ENCODE peak calls at places on chromosomes 12 and 14, in eight cellular contexts. K, L, R, V, P, T, B and Q are unnamed samples.

GRCh38 chr12:51622564-51622963 is 31.5 kb downstream of the SCN8A start:
- DNase-seq in K (peak; percentile 35), L (no peak), R (no peak), V (no peak), P (peak; percentile 25), T (no peak), B (no peak), Q (no peak)

GRCh38 chr12:95762123-95762785 is 28.3 kb downstream of the NTN4 start:
- DNase-seq in K (peak; percentile 31), L (no peak), R (no peak), V (no peak), P (no peak), T (no peak), B (no peak), Q (no peak)

GRCh38 chr14:72591401-72591800 is 302.5 kb downstream of the DPF3 start:
- DNase-seq in K (no peak), L (no peak), R (no peak), V (no peak), P (no peak), T (no peak), B (no peak), Q (no peak)

GRCh38 chr14:22994762-22995275 is 12.5 kb upstream of the AJUBA start:
- DNase-seq in K (peak; percentile 52), L (peak; percentile 67), R (peak; percentile 70), V (peak; percentile 61), P (peak; percentile 61), T (no peak), B (no peak), Q (no peak)

GRCh38 chr14:47917344-47917954 is 242.0 kb upstream of the MDGA2 start:
- DNase-seq in K (peak; percentile 2), L (no peak), R (no peak), V (no peak), P (no peak), T (no peak), B (no peak), Q (no peak)

GRCh38 chr12:127245437-127245836 is 1021.5 kb upstream of the TMEM132C start:
- DNase-seq in K (peak; percentile 63), L (no peak), R (no peak), V (no peak), P (peak; percentile 74), T (no peak), B (no peak), Q (no peak)

GRCh38 chr12:82880442-82880901 is 193.8 kb downstream of the TMTC2 start:
- DNase-seq in K (peak; percentile 35), L (no peak), R (no peak), V (no peak), P (no peak), T (no peak), B (no peak), Q (no peak)

GRCh38 chr14:72975776-72976175 is 49.5 kb downstream of the DCAF4 start:
- DNase-seq in K (no peak), L (no peak), R (no peak), V (no peak), P (no peak), T (no peak), B (no peak), Q (no peak)

GRCh38 chr12:114501474-114501807 is 95.5 kb upstream of the TBX5 start:
- DNase-seq in K (no peak), L (no peak), R (no peak), V (no peak), P (no peak), T (no peak), B (no peak), Q (no peak)

GRCh38 chr12:5267603-5268423 is 164.1 kb upstream of the NTF3 start:
- DNase-seq in K (no peak), L (no peak), R (peak; percentile 20), V (no peak), P (peak; percentile 34), T (no peak), B (no peak), Q (no peak)

GRCh38 chr12:47021298-47021697 is 58.1 kb upstream of the PCED1B start:
- DNase-seq in K (peak; percentile 92), L (no peak), R (no peak), V (no peak), P (peak; percentile 97), T (peak; percentile 54), B (no peak), Q (no peak)

GRCh38 chr12:62192486-62193250 is 67.5 kb upstream of the USP15 start:
- DNase-seq in K (peak; percentile 88), L (peak; percentile 59), R (no peak), V (peak; percentile 54), P (peak; percentile 87), T (peak; percentile 49), B (peak; percentile 15), Q (no peak)

GRCh38 chr12:27521066-27521465 is 2.9 kb upstream of the PPFIBP1 start:
- DNase-seq in K (peak; percentile 95), L (peak; percentile 81), R (no peak), V (no peak), P (no peak), T (no peak), B (peak; percentile 33), Q (no peak)

GRCh38 chr14:54106802-54107377 is 150.3 kb upstream of the BMP4 start:
- DNase-seq in K (peak; percentile 81), L (no peak), R (no peak), V (no peak), P (no peak), T (no peak), B (no peak), Q (no peak)

GRCh38 chr14:71582705-71583104 is 349.5 kb upstream of the RGS6 start:
- DNase-seq in K (peak; percentile 74), L (no peak), R (no peak), V (no peak), P (peak; percentile 75), T (no peak), B (no peak), Q (no peak)

GRCh38 chr12:124759841-124760508 is 103.7 kb downstream of the SCARB1 start:
- DNase-seq in K (no peak), L (no peak), R (no peak), V (peak; percentile 76), P (no peak), T (no peak), B (peak; percentile 50), Q (no peak)

GRCh38 chr14:73973497-73973896 is 23.4 kb downstream of the COQ6 start:
- DNase-seq in K (no peak), L (no peak), R (peak; percentile 18), V (no peak), P (no peak), T (no peak), B (no peak), Q (no peak)

GRCh38 chr12:103901518-103902173 is 28.6 kb upstream of the HSP90B1 start:
- DNase-seq in K (no peak), L (no peak), R (no peak), V (no peak), P (no peak), T (no peak), B (no peak), Q (no peak)

GRCh38 chr12:48023386-48023785 is 19.1 kb upstream of the COL2A1 start:
- DNase-seq in K (no peak), L (no peak), R (peak; percentile 65), V (no peak), P (no peak), T (no peak), B (peak; percentile 70), Q (no peak)

GRCh38 chr12:119649202-119649808 is 18.6 kb upstream of the PRKAB1 start:
- DNase-seq in K (peak; percentile 35), L (no peak), R (no peak), V (no peak), P (no peak), T (no peak), B (no peak), Q (no peak)

GRCh38 chr12:8038659-8039114 is 6.2 kb downstream of the FOXJ2 start:
- DNase-seq in K (peak; percentile 65), L (peak; percentile 87), R (no peak), V (peak; percentile 65), P (peak; percentile 75), T (no peak), B (peak; percentile 62), Q (no peak)

GRCh38 chr14:44112774-44113460 is 394.2 kb downstream of the FSCB start:
- DNase-seq in K (no peak), L (no peak), R (no peak), V (no peak), P (no peak), T (no peak), B (no peak), Q (no peak)
- TF ChIP-seq CTCF in K (no peak), L (no peak), R (no peak), V (no peak), P (no peak), T (no peak), B (no peak), Q (no peak)

GRCh38 chr12:85309180-85309579 is 29.2 kb downstream of the ALX1 start:
- DNase-seq in K (no peak), L (no peak), R (no peak), V (no peak), P (no peak), T (no peak), B (no peak), Q (no peak)

GRCh38 chr12:85310025-85310424 is 30.0 kb downstream of the ALX1 start:
- DNase-seq in K (no peak), L (no peak), R (no peak), V (no peak), P (no peak), T (no peak), B (no peak), Q (no peak)

GRCh38 chr12:85308374-85308773 is 28.4 kb downstream of the ALX1 start:
- DNase-seq in K (no peak), L (no peak), R (no peak), V (no peak), P (no peak), T (no peak), B (no peak), Q (no peak)

DNA sequence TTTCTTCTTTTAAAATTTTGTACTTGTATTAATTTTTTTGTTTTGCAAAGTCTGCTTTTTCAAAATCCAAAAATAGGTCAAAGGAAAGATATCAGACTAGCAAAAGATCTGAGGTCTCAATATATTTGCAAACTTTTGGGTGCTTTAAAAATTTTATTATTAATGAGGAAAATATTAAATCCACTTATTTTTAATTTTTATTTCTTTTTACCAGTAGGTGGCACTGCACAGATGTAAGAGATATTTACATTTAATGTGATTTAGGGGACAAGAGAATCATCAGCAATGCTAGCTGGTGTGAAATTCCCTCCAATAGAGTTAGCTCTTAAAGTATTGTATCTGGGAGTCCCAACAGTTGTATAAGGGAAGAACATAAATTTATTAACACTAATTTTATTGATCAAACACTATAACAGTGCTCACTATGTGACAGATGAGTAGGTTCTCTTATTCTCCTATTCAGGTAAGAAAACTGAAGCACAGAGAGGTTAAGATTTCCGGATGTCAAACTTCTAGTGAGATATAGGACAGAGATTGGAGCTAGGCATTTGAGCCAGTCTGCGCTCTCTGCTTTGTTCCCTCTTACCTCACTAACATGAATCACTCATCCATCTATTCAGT is 30.5 kb downstream of the ALX1 start:
- DNase-seq in K (peak; percentile 36), L (no peak), R (no peak), V (no peak), P (no peak), T (no peak), B (no peak), Q (no peak)
- TF ChIP-seq CTCF in K (peak; percentile 27), L (no peak), R (no peak), V (peak; percentile 33), P (peak; percentile 77), T (peak; percentile 24), B (peak; percentile 21), Q (peak; percentile 76)

GRCh38 chr12:111687255-111687654 is 1.4 kb downstream of the ACAD10 start:
- DNase-seq in K (no peak), L (no peak), R (no peak), V (no peak), P (peak; percentile 14), T (no peak), B (no peak), Q (no peak)
- TF ChIP-seq CTCF in K (no peak), L (no peak), R (no peak), V (no peak), P (peak; percentile 32), T (no peak), B (no peak), Q (no peak)

GRCh38 chr14:101083564-101084435 is 180.3 kb upstream of the RTL1 start:
- DNase-seq in K (no peak), L (no peak), R (peak; percentile 76), V (no peak), P (no peak), T (no peak), B (no peak), Q (peak; percentile 66)
- TF ChIP-seq CTCF in K (no peak), L (no peak), R (no peak), V (no peak), P (peak; percentile 43), T (no peak), B (no peak), Q (peak; percentile 49)